ENCODE peak calls at places on chromosomes 11 and 22, in ten cellular contexts. G is HT-29; O is effector CD8-positive, alpha-beta T cell; Z is thoracic aorta; R is heart right ventricle; U is AG09319; W is heart left ventricle; V is AG10803; B is EH; N is COR-L47. A is an unnamed sample.

GRCh38 chr11:95977534-95978174 is 53.7 kb upstream of the MTMR2 start:
- DNase-seq in G (peak; percentile 65), O (no peak), Z (no peak), R (no peak), U (no peak), W (no peak), V (no peak), B (peak; percentile 54), N (no peak), A (no peak)

GRCh38 chr22:35552186-35552842 is 11.7 kb downstream of the RASD2 start:
- DNase-seq in G (peak; percentile 62), O (peak; percentile 75), Z (no peak), R (no peak), U (no peak), W (no peak), V (no peak), B (no peak), N (no peak), A (no peak)

GRCh38 chr11:65786786-65787636 is at the start of gene OVOL1:
- DNase-seq in G (peak; percentile 95), O (no peak), Z (no peak), R (no peak), U (no peak), W (no peak), V (no peak), B (no peak), N (peak; percentile 50), A (no peak)

GRCh38 chr11:132099692-132100091 is 729.3 kb downstream of the NTM start:
- DNase-seq in G (peak; percentile 56), O (no peak), Z (no peak), R (peak; percentile 21), U (no peak), W (no peak), V (no peak), B (no peak), N (no peak), A (peak; percentile 50)

GRCh38 chr11:36258730-36259360 is 30.4 kb downstream of the COMMD9 start:
- DNase-seq in G (peak; percentile 67), O (no peak), Z (no peak), R (peak; percentile 31), U (peak; percentile 44), W (peak; percentile 67), V (peak; percentile 81), B (peak; percentile 77), N (peak; percentile 67), A (peak; percentile 54)

GRCh38 chr11:18726040-18726439 is at the start of gene IGSF22:
- DNase-seq in G (no peak), O (no peak), Z (no peak), R (no peak), U (no peak), W (no peak), V (no peak), B (no peak), N (no peak), A (no peak)

GRCh38 chr22:41523464-41524221 is 20.6 kb downstream of the POLR3H start:
- DNase-seq in G (no peak), O (no peak), Z (no peak), R (no peak), U (peak; percentile 45), W (peak; percentile 45), V (peak; percentile 36), B (peak; percentile 80), N (no peak), A (peak; percentile 64)

GRCh38 chr11:117220568-117220967 is 11.3 kb downstream of the PCSK7 start:
- DNase-seq in G (no peak), O (no peak), Z (peak; percentile 72), R (peak; percentile 75), U (no peak), W (peak; percentile 86), V (no peak), B (no peak), N (no peak), A (peak; percentile 90)